ENCODE peak calls at places on chromosomes 7 and 10, in eight cellular contexts. One of them, this sample, is unnamed.

GRCh38 chr7:3381073-3381685 is 80.1 kb downstream of the SDK1 start:
- ATAC-seq in GM23338: peak
- ATAC-seq in GM12878: no peak
- ATAC-seq in HCT116: no peak
- ATAC-seq in K562: no peak
- ATAC-seq in HepG2: no peak
- ATAC-seq in Panc1: peak
- ATAC-seq in upper lobe of left lung: no peak
- ATAC-seq in this sample: no peak

GRCh38 chr10:110617455-110618162 is 26.5 kb upstream of the RBM20 start:
- ATAC-seq in HepG2: no peak
- ATAC-seq in GM12878: no peak
- ATAC-seq in K562: no peak
- ATAC-seq in upper lobe of left lung: no peak
- ATAC-seq in Panc1: no peak
- ATAC-seq in GM23338: no peak
- ATAC-seq in HCT116: no peak
- ATAC-seq in this sample: no peak

GRCh38 chr7:99124636-99125504 is 19.0 kb downstream of the SMURF1 start:
- ATAC-seq in K562: no peak
- ATAC-seq in HCT116: no peak
- ATAC-seq in Panc1: peak
- ATAC-seq in HepG2: no peak
- ATAC-seq in GM23338: no peak
- ATAC-seq in upper lobe of left lung: peak
- ATAC-seq in GM12878: no peak
- ATAC-seq in this sample: no peak

GRCh38 chr10:77571490-77571889 is 66.1 kb downstream of the KCNMA1 start:
- ATAC-seq in K562: no peak
- ATAC-seq in GM12878: no peak
- ATAC-seq in upper lobe of left lung: no peak
- ATAC-seq in HCT116: no peak
- ATAC-seq in GM23338: no peak
- ATAC-seq in Panc1: no peak
- ATAC-seq in HepG2: no peak
- ATAC-seq in this sample: no peak

GRCh38 chr7:85095816-85096215 is 91.0 kb downstream of the SEMA3D start:
- ATAC-seq in Panc1: no peak
- ATAC-seq in upper lobe of left lung: no peak
- ATAC-seq in HCT116: no peak
- ATAC-seq in GM12878: no peak
- ATAC-seq in K562: no peak
- ATAC-seq in HepG2: no peak
- ATAC-seq in GM23338: no peak
- ATAC-seq in this sample: no peak

GRCh38 chr7:32102432-32102851 is 32.2 kb upstream of the PDE1C start:
- ATAC-seq in K562: no peak
- ATAC-seq in upper lobe of left lung: no peak
- ATAC-seq in HCT116: no peak
- ATAC-seq in Panc1: no peak
- ATAC-seq in GM12878: no peak
- ATAC-seq in HepG2: no peak
- ATAC-seq in GM23338: no peak
- ATAC-seq in this sample: no peak

GRCh38 chr10:132442636-132443035 is 45.6 kb downstream of the PWWP2B start:
- ATAC-seq in Panc1: no peak
- ATAC-seq in GM23338: no peak
- ATAC-seq in HepG2: no peak
- ATAC-seq in GM12878: no peak
- ATAC-seq in K562: no peak
- ATAC-seq in upper lobe of left lung: no peak
- ATAC-seq in HCT116: no peak
- ATAC-seq in this sample: no peak

GRCh38 chr10:92553959-92554358 is 19.9 kb downstream of the IDE start:
- ATAC-seq in Panc1: no peak
- ATAC-seq in HCT116: no peak
- ATAC-seq in HepG2: no peak
- ATAC-seq in GM12878: no peak
- ATAC-seq in upper lobe of left lung: no peak
- ATAC-seq in GM23338: no peak
- ATAC-seq in K562: no peak
- ATAC-seq in this sample: no peak

GRCh38 chr7:116150588-116150987 is 59.8 kb upstream of the TES start:
- ATAC-seq in K562: no peak
- ATAC-seq in GM12878: peak
- ATAC-seq in HepG2: no peak
- ATAC-seq in upper lobe of left lung: no peak
- ATAC-seq in Panc1: no peak
- ATAC-seq in HCT116: no peak
- ATAC-seq in GM23338: no peak
- ATAC-seq in this sample: no peak

GRCh38 chr7:112648781-112649180 is 141.4 kb downstream of the TMEM168 start:
- ATAC-seq in upper lobe of left lung: no peak
- ATAC-seq in HCT116: no peak
- ATAC-seq in GM12878: no peak
- ATAC-seq in K562: no peak
- ATAC-seq in Panc1: no peak
- ATAC-seq in GM23338: no peak
- ATAC-seq in HepG2: no peak
- ATAC-seq in this sample: no peak

GRCh38 chr7:29878081-29878688 is 71.9 kb downstream of the WIPF3 start:
- ATAC-seq in GM23338: no peak
- ATAC-seq in upper lobe of left lung: no peak
- ATAC-seq in Panc1: peak
- ATAC-seq in K562: peak
- ATAC-seq in GM12878: peak
- ATAC-seq in HCT116: peak
- ATAC-seq in HepG2: peak
- ATAC-seq in this sample: no peak

GRCh38 chr7:5526190-5527037 is 102.8 kb upstream of the TNRC18 start:
- ATAC-seq in GM23338: peak
- ATAC-seq in K562: peak
- ATAC-seq in HCT116: peak
- ATAC-seq in HepG2: peak
- ATAC-seq in GM12878: peak
- ATAC-seq in upper lobe of left lung: no peak
- ATAC-seq in Panc1: peak
- ATAC-seq in this sample: no peak

GRCh38 chr10:96017227-96017687 is 26.1 kb upstream of the CCNJ start:
- ATAC-seq in HCT116: peak
- ATAC-seq in GM23338: peak
- ATAC-seq in upper lobe of left lung: peak
- ATAC-seq in Panc1: peak
- ATAC-seq in GM12878: peak
- ATAC-seq in HepG2: peak
- ATAC-seq in K562: peak
- ATAC-seq in this sample: peak

GRCh38 chr7:159096736-159097581 is 47.7 kb downstream of the VIPR2 start:
- ATAC-seq in GM23338: no peak
- ATAC-seq in K562: no peak
- ATAC-seq in upper lobe of left lung: no peak
- ATAC-seq in HepG2: no peak
- ATAC-seq in GM12878: no peak
- ATAC-seq in HCT116: no peak
- ATAC-seq in Panc1: no peak
- ATAC-seq in this sample: peak

GRCh38 chr7:141590666-141591065 is 39.5 kb downstream of the AGK start:
- ATAC-seq in HepG2: no peak
- ATAC-seq in GM12878: no peak
- ATAC-seq in Panc1: no peak
- ATAC-seq in GM23338: no peak
- ATAC-seq in HCT116: no peak
- ATAC-seq in upper lobe of left lung: no peak
- ATAC-seq in K562: no peak
- ATAC-seq in this sample: no peak

GRCh38 chr10:33214174-33214573 is 120.3 kb downstream of the NRP1 start:
- ATAC-seq in upper lobe of left lung: no peak
- ATAC-seq in Panc1: no peak
- ATAC-seq in GM12878: peak
- ATAC-seq in GM23338: no peak
- ATAC-seq in K562: no peak
- ATAC-seq in HepG2: no peak
- ATAC-seq in HCT116: no peak
- ATAC-seq in this sample: no peak

GRCh38 chr10:11867497-11867896 is 44.3 kb downstream of the PROSER2 start:
- ATAC-seq in K562: no peak
- ATAC-seq in Panc1: no peak
- ATAC-seq in HCT116: no peak
- ATAC-seq in upper lobe of left lung: no peak
- ATAC-seq in GM23338: peak
- ATAC-seq in HepG2: no peak
- ATAC-seq in GM12878: no peak
- ATAC-seq in this sample: no peak

GRCh38 chr10:10642741-10643280 is 374.9 kb upstream of the CELF2 start:
- ATAC-seq in HepG2: no peak
- ATAC-seq in Panc1: no peak
- ATAC-seq in HCT116: no peak
- ATAC-seq in GM12878: no peak
- ATAC-seq in GM23338: peak
- ATAC-seq in upper lobe of left lung: peak
- ATAC-seq in K562: no peak
- ATAC-seq in this sample: peak

GRCh38 chr7:50121269-50121668 is 28.2 kb upstream of the ZPBP start:
- ATAC-seq in GM12878: peak
- ATAC-seq in Panc1: no peak
- ATAC-seq in GM23338: no peak
- ATAC-seq in HepG2: no peak
- ATAC-seq in K562: no peak
- ATAC-seq in HCT116: no peak
- ATAC-seq in upper lobe of left lung: no peak
- ATAC-seq in this sample: no peak

GRCh38 chr7:50125766-50126165 is 32.7 kb upstream of the ZPBP start:
- ATAC-seq in GM23338: no peak
- ATAC-seq in K562: no peak
- ATAC-seq in upper lobe of left lung: no peak
- ATAC-seq in GM12878: peak
- ATAC-seq in HCT116: no peak
- ATAC-seq in HepG2: no peak
- ATAC-seq in Panc1: no peak
- ATAC-seq in this sample: no peak

GRCh38 chr7:50119815-50120637 is 27.0 kb upstream of the ZPBP start:
- ATAC-seq in GM23338: peak
- ATAC-seq in HCT116: peak
- ATAC-seq in HepG2: peak
- ATAC-seq in upper lobe of left lung: no peak
- ATAC-seq in GM12878: peak
- ATAC-seq in K562: peak
- ATAC-seq in Panc1: no peak
- ATAC-seq in this sample: no peak
- TF ChIP-seq CTCF in GM23338: peak
- TF ChIP-seq CTCF in HCT116: peak
- TF ChIP-seq CTCF in HepG2: peak
- TF ChIP-seq CTCF in upper lobe of left lung: no peak
- TF ChIP-seq CTCF in GM12878: peak
- TF ChIP-seq CTCF in K562: peak
- TF ChIP-seq CTCF in Panc1: peak
- TF ChIP-seq CTCF in this sample: no peak

DNA sequence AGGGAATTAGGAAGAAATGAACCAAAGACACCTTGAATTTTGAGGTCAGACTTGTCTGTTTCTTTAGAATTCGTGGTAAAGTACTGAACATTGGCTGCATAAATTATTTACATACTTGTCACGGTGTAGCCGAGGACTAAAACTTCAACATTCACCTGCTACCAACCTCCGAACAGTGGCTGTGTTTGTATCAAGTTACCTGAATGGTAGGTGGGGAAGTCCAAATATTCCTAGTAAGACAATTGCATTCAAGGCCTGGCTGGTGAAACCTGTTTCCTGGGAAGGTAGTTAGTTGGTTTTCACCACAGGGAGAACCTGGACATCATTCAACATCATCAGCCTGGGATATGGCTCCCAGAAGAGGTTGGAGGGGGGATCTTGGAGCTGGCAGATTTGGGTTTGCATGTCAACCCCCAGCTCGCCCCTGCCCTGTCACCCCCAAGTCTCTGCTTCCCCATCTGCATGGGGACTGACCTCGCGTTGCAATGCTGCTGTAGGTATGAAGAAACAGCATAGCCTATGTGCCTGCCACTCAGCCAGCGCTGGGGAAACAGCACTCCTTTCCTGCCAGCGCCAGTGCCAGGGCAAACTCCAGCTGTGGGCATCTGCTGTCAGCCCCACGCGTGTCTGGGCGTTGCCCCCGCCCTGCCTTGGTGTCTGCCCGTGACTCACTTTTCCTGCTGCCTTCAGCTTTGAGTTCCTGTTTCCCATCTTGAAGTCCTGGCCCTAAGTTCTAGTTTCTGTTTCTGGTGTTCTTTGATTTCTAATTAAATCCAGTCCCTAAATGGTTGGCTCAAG is 12.7 kb upstream of the LARP4B start:
- ATAC-seq in GM23338: no peak
- ATAC-seq in HepG2: peak
- ATAC-seq in upper lobe of left lung: peak
- ATAC-seq in HCT116: no peak
- ATAC-seq in Panc1: no peak
- ATAC-seq in GM12878: peak
- ATAC-seq in K562: no peak
- ATAC-seq in this sample: peak
- TF ChIP-seq POLR2AphosphoS5 in GM23338: no peak
- TF ChIP-seq POLR2AphosphoS5 in HepG2: no peak
- TF ChIP-seq POLR2AphosphoS5 in upper lobe of left lung: peak
- TF ChIP-seq POLR2AphosphoS5 in HCT116: no peak
- TF ChIP-seq POLR2AphosphoS5 in Panc1: no peak
- TF ChIP-seq POLR2AphosphoS5 in GM12878: no peak
- TF ChIP-seq POLR2AphosphoS5 in K562: no peak
- TF ChIP-seq POLR2AphosphoS5 in this sample: no peak

GRCh38 chr10:113052076-113052830 is 102.2 kb downstream of the TCF7L2 start:
- ATAC-seq in HCT116: peak
- ATAC-seq in HepG2: peak
- ATAC-seq in GM23338: no peak
- ATAC-seq in K562: peak
- ATAC-seq in upper lobe of left lung: no peak
- ATAC-seq in Panc1: no peak
- ATAC-seq in GM12878: no peak
- ATAC-seq in this sample: no peak
- TF ChIP-seq CTCF in HCT116: peak
- TF ChIP-seq CTCF in HepG2: peak
- TF ChIP-seq CTCF in GM23338: peak
- TF ChIP-seq CTCF in K562: peak
- TF ChIP-seq CTCF in upper lobe of left lung: no peak
- TF ChIP-seq CTCF in Panc1: peak
- TF ChIP-seq CTCF in GM12878: peak
- TF ChIP-seq CTCF in this sample: peak

DNA sequence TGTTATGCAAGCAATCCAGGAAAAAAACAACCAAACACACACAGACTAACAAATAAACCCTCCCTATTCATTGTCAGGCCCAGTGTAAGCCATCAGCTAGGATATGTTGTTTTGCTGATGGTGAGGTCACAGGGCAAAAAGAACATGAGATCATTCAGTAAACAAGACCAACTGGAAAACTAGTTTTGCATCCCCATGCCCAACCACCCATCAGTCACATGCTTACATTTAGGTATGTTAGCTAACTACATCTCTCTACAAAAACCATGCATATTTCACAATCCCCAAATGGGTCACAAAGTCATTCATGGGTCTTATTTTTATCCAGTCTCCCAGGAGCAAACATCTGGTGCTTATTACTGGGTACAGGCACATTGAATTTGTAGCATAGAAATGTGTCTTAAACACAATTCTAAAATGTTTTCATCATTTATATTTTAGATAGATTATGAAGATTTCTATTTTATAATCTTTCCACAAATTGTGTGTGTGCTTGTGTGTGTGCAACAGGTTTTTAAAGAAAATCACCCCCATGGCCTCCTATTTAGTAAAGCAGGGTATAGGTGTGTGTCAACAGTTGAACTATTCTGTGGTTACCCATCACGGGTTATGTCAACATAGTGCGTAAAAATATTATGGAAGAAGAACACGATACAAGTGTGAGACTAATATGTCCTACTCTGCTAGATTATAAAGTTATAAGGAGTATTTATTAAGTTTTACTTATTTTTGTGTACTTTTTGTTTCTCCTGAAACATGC is 103.8 kb upstream of the AKR1E2 start:
- ATAC-seq in HCT116: no peak
- ATAC-seq in Panc1: no peak
- ATAC-seq in HepG2: no peak
- ATAC-seq in upper lobe of left lung: no peak
- ATAC-seq in GM12878: no peak
- ATAC-seq in K562: no peak
- ATAC-seq in GM23338: no peak
- ATAC-seq in this sample: peak
- TF ChIP-seq POLR2AphosphoS5 in HCT116: no peak
- TF ChIP-seq POLR2AphosphoS5 in Panc1: no peak
- TF ChIP-seq POLR2AphosphoS5 in HepG2: no peak
- TF ChIP-seq POLR2AphosphoS5 in upper lobe of left lung: no peak
- TF ChIP-seq POLR2AphosphoS5 in GM12878: no peak
- TF ChIP-seq POLR2AphosphoS5 in K562: no peak
- TF ChIP-seq POLR2AphosphoS5 in GM23338: no peak
- TF ChIP-seq POLR2AphosphoS5 in this sample: no peak

This sample was measured in gastroesophageal sphincter.